ENCODE peak calls at places on chromosome X, in six cellular contexts. B is choroid plexus epithelial cell, E is NCI-H774, L is NCI-H460, C is omental fat pad, J is nephron progenitor cell. Z is an unnamed sample.

GRCh38 chrX:150062292-150063137 is 124.2 kb upstream of the EOLA2 start:
- DNase-seq in C (no peak), B (peak; percentile 44), J (no peak), E (peak; percentile 8), L (no peak), Z (no peak)

GRCh38 chrX:69493193-69493592 is 10.9 kb upstream of the NALF2 start:
- DNase-seq in B (peak; percentile 7), C (no peak), J (peak; percentile 61), L (peak; percentile 53), E (no peak), Z (peak; percentile 23)

GRCh38 chrX:19630776-19631707 is 115.7 kb upstream of the MAP3K15 start:
- DNase-seq in C (no peak), B (no peak), L (no peak), E (no peak), J (peak; percentile 6), Z (no peak)

GRCh38 chrX:103776586-103776985 is at the start of gene PLP1:
- DNase-seq in J (no peak), B (no peak), L (no peak), C (no peak), E (no peak), Z (no peak)

GRCh38 chrX:115093206-115093605 is 75.8 kb upstream of the IL13RA2 start:
- DNase-seq in E (no peak), J (no peak), L (no peak), B (no peak), C (no peak), Z (no peak)

GRCh38 chrX:41868392-41868977 is 54.9 kb downstream of the CASK start:
- DNase-seq in J (no peak), B (no peak), E (no peak), L (no peak), C (no peak), Z (no peak)

GRCh38 chrX:16250296-16250695 is 83.0 kb downstream of the MAGEB17 start:
- DNase-seq in J (no peak), C (no peak), B (peak; percentile 33), L (no peak), E (no peak), Z (no peak)

GRCh38 chrX:44975666-44976263 is 102.8 kb downstream of the KDM6A start:
- DNase-seq in E (no peak), J (no peak), L (no peak), C (no peak), B (no peak), Z (no peak)

GRCh38 chrX:24245201-24245600 is 68.7 kb downstream of the SUPT20HL2 start:
- DNase-seq in J (no peak), E (no peak), C (no peak), L (no peak), B (peak; percentile 24), Z (no peak)

GRCh38 chrX:45749375-45749774 is 548.7 kb upstream of the DIPK2B start:
- DNase-seq in J (no peak), L (no peak), E (no peak), C (no peak), B (peak; percentile 50), Z (peak; percentile 28)

GRCh38 chrX:13899607-13900006 is 82.7 kb upstream of the GPM6B start:
- DNase-seq in E (no peak), C (no peak), L (peak; percentile 4), B (peak; percentile 72), J (no peak), Z (no peak)